ENCODE peak calls at places on chromosome 16, in ten cellular contexts. V is GM20000, I is omental fat pad, H is cardiac fibroblast, Z is nephron progenitor cell, P is stomach, B is hepatocyte, E is body of pancreas, F is A549, C is fibroblast of lung. U is an unnamed sample.

GRCh38 chr16:62477796-62478195 is 441.6 kb upstream of the CDH8 start:
- DNase-seq in E (no peak), P (no peak), F (no peak), V (no peak), C (no peak), I (no peak), H (no peak), Z (no peak), B (no peak), U (no peak)

GRCh38 chr16:59412275-59412841 is 678.2 kb upstream of the GOT2 start:
- DNase-seq in E (no peak), I (no peak), F (peak), H (no peak), P (no peak), B (peak), Z (no peak), C (peak), V (no peak), U (peak)

GRCh38 chr16:81707411-81708321 is 71.4 kb upstream of the PLCG2 start:
- DNase-seq in Z (no peak), E (peak), V (no peak), F (peak), P (peak), B (no peak), H (peak), C (peak), I (no peak), U (peak)

GRCh38 chr16:10729649-10730048 is 14.0 kb upstream of the NUBP1 start:
- DNase-seq in H (peak), I (no peak), Z (no peak), E (no peak), F (peak), B (no peak), V (no peak), P (no peak), C (peak), U (peak)

GRCh38 chr16:69115361-69115760 is 9.9 kb downstream of the HAS3 start:
- DNase-seq in F (no peak), P (no peak), I (no peak), V (no peak), E (no peak), H (no peak), Z (no peak), B (no peak), C (no peak), U (no peak)

GRCh38 chr16:62225675-62226074 is 189.4 kb upstream of the CDH8 start:
- DNase-seq in V (peak), Z (peak), F (peak), B (peak), E (peak), P (peak), I (peak), H (peak), C (no peak), U (peak)

GRCh38 chr16:69049146-69049545 is 56.3 kb upstream of the HAS3 start:
- DNase-seq in V (no peak), E (no peak), C (peak), I (no peak), Z (no peak), H (peak), P (no peak), F (no peak), B (no peak), U (no peak)

GRCh38 chr16:67900156-67900555 is 7.1 kb downstream of the PSKH1 start:
- DNase-seq in P (no peak), V (no peak), C (no peak), H (no peak), Z (no peak), I (no peak), F (no peak), E (no peak), B (no peak), U (no peak)

GRCh38 chr16:29891525-29892457 is 7.6 kb downstream of the SEZ6L2 start:
- DNase-seq in Z (no peak), F (no peak), P (no peak), H (peak), C (no peak), I (no peak), B (peak), E (no peak), V (no peak), U (no peak)

GRCh38 chr16:2467301-2468141 is 3.6 kb upstream of the NTN3 start:
- DNase-seq in H (peak), C (peak), I (no peak), Z (peak), E (peak), F (peak), V (peak), P (peak), B (peak), U (peak)

GRCh38 chr16:79264237-79265104 is 336.1 kb downstream of the MAF start:
- DNase-seq in B (no peak), Z (no peak), H (no peak), P (no peak), I (no peak), F (no peak), E (no peak), C (no peak), V (no peak), U (no peak)

GRCh38 chr16:11020792-11021440 is 76.6 kb downstream of the CLEC16A start:
- DNase-seq in E (no peak), I (no peak), H (no peak), P (no peak), V (no peak), F (no peak), B (no peak), C (no peak), Z (no peak), U (no peak)

GRCh38 chr16:73020409-73020884 is 27.5 kb downstream of the ZFHX3 start:
- DNase-seq in V (no peak), I (no peak), C (peak), H (peak), P (peak), Z (no peak), F (peak), E (peak), B (peak), U (peak)

GRCh38 chr16:66618588-66618987 is 14.1 kb downstream of the CMTM3 start:
- DNase-seq in C (peak), Z (no peak), V (no peak), P (no peak), B (no peak), F (peak), H (peak), I (no peak), E (no peak), U (peak)

GRCh38 chr16:85321856-85322271 is 209.6 kb upstream of the CIBAR2 start:
- DNase-seq in E (peak), Z (no peak), C (peak), F (no peak), H (peak), I (peak), V (no peak), P (peak), B (no peak), U (peak)

GRCh38 chr16:14464796-14465195 is 165.3 kb downstream of the PARN start:
- DNase-seq in C (no peak), I (no peak), P (no peak), B (no peak), E (no peak), H (no peak), F (no peak), V (no peak), Z (no peak), U (no peak)

GRCh38 chr16:67441289-67441753 is 10.4 kb downstream of the HSD11B2 start:
- DNase-seq in H (no peak), V (no peak), F (no peak), I (no peak), E (peak), P (peak), Z (no peak), C (no peak), B (no peak), U (peak)

GRCh38 chr16:86517652-86518258 is 7.4 kb downstream of the FOXF1 start:
- DNase-seq in Z (peak), F (peak), I (no peak), H (peak), C (peak), V (peak), B (peak), P (peak), E (peak), U (peak)

GRCh38 chr16:56641166-56641565 is 2.7 kb downstream of the MT1A start:
- DNase-seq in F (no peak), B (no peak), C (no peak), P (no peak), Z (no peak), V (no peak), H (no peak), E (no peak), I (no peak), U (no peak)

GRCh38 chr16:56643833-56644232 is 5.4 kb downstream of the MT1A start:
- DNase-seq in Z (no peak), I (no peak), E (no peak), F (no peak), H (no peak), V (no peak), B (no peak), P (no peak), C (no peak), U (no peak)

GRCh38 chr16:56645838-56646237 is 5.8 kb upstream of the MT1B start:
- DNase-seq in E (no peak), I (no peak), Z (no peak), P (no peak), H (no peak), B (no peak), V (no peak), F (no peak), C (no peak), U (no peak)

GRCh38 chr16:56645311-56645710 is 6.4 kb upstream of the MT1B start:
- DNase-seq in B (no peak), Z (no peak), F (no peak), I (no peak), V (no peak), C (no peak), E (no peak), P (no peak), H (no peak), U (no peak)

DNA sequence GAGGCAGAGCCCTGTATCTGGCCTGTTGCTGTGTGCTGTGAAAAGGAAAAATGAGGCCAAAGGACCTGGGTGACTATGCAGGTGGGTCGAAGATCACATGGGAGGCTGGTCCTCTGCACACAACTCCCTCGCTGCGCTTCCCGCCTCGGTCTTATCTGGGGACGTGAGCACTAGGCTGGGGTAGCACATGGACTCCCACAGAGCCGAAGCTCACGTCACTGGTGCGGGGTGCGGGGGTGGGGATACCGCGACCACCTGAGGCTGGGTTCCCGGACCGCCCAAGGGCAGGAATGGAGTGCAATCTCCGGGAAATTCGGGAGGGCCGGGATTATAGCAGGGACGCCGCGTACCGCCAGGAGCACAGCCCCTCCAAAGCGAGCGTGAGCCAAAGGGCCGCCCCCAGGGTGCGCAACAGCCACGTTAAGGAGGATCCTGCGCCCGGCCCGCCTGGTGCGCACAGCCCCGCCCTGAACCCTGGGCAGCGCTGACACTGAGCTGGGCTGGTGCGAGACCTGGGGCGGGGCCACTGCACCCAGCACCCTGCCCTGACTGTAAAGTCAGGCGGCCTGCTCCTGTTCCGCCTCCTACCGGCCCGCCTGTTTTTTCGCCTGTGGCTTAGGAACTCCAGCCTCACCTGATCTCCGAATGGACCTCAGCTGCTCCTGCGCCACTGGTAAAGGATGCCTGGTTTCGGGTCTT is 4.8 kb downstream of the MT1A start:
- DNase-seq in P (peak), V (no peak), E (peak), F (peak), H (peak), Z (peak), I (peak), C (peak), B (peak), U (peak)
- TF ChIP-seq CTCF in P (peak), V (no peak), E (peak), F (peak), H (peak), Z (no peak), I (no peak), C (no peak), B (no peak), U (peak)

DNA sequence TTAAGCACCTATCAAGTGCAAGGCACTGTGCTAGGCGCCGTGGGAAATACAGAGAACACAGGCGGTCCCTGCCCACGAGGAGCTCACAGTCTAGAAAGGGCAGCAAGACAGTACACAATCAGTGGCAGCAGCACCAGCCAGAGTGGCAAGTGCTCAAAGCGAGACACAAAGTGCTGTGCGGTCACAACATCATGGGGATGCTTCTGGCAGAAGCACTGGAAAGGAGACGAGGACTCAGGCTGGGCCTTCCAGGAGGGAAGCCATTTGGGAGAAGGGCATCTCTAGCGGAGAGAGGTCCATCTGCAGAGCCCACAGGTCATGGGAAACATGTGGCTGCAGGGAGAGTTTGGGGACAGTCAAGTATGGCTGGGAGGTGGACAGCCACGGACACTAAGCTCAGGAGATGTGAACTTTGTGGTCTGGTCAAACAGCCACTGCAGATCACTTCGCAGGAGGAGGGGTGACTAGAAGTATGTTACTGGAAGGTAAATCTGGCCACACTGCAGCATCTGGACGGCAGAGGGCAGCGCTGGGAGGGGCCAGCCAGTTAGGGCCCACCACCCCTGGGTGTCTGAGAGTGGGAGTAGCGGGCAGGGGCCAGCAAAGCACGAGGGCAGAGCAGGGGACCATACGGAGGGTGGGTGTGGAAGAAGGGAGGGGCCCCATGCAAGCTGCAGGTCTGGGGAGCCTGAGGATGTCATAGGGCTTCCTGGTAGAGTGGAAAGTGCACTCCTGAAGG is 71.1 kb downstream of the N4BP1 start:
- DNase-seq in P (no peak), I (no peak), F (no peak), V (no peak), E (peak), Z (peak), C (no peak), H (no peak), B (no peak), U (no peak)
- TF ChIP-seq CTCF in P (no peak), I (no peak), F (peak), V (no peak), E (peak), Z (peak), C (peak), H (peak), B (peak), U (no peak)

DNA sequence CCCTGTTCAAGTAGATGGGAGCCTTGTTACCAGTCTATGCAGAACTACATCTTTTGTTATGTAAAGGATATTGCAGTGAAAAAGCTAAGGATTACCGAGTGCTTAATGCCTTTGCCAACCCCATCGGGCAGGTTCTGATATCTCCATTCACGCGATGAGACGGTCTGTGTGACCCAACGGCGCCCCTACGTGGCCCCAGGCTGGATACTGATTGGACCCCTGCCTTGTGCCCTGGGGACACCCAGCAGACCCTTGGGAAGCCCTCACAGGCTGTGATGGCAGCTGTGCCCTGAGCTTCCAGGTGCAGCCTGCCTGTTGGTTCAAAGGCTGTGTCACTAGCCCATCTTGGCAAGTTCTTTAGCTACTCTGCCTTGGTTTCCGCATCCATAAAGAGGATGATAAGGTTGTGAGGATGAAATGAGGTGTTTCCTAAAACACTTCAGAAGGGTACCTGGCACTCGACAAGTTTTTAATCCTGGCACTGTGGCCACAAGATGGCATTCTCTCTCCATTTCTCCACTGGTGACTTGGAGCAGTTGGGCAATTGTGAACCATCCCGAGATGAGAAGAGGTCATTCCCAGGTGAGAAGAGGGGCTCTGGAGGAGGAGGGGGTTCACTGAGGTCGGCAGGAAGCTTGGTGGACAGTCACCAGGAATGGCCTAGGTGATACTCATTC is 33.6 kb downstream of the HAPSTR1 start:
- DNase-seq in V (no peak), F (no peak), C (no peak), P (no peak), B (no peak), Z (no peak), I (no peak), H (no peak), E (no peak), U (no peak)
- TF ChIP-seq CTCF in V (no peak), F (no peak), C (no peak), P (no peak), B (no peak), Z (no peak), I (no peak), H (no peak), E (no peak), U (no peak)

DNA sequence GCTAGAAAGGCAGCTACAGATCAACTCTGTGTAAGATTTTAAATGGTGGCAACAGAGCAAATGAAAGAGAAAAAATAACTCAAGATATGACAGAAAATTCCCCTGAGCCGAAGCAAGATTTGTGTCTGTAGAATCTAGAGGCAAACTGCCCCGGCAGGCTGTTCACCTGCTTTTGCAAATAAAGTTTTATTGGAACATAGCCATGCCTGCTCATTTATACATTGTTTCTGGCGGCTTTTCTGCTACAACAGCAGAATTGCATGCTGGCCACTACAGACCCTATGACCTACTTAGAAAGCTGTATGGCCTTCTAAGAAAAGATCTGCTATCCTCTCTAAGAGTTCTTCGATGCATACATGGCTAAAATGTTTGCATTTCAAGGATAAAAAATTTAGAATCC is 119.5 kb downstream of the SALL1 start:
- DNase-seq in B (no peak), H (no peak), C (no peak), F (no peak), P (no peak), Z (no peak), E (no peak), V (no peak), I (no peak), U (no peak)
- TF ChIP-seq CTCF in B (no peak), H (no peak), C (no peak), F (no peak), P (no peak), Z (no peak), E (no peak), V (no peak), I (no peak), U (no peak)

GRCh38 chr16:12356622-12357365 is 380.3 kb downstream of the SNX29 start:
- DNase-seq in Z (no peak), F (no peak), C (no peak), B (no peak), P (no peak), V (no peak), H (no peak), E (no peak), I (no peak), U (no peak)
- TF ChIP-seq CTCF in Z (no peak), F (no peak), C (no peak), B (no peak), P (no peak), V (no peak), H (no peak), E (no peak), I (no peak), U (no peak)

DNA sequence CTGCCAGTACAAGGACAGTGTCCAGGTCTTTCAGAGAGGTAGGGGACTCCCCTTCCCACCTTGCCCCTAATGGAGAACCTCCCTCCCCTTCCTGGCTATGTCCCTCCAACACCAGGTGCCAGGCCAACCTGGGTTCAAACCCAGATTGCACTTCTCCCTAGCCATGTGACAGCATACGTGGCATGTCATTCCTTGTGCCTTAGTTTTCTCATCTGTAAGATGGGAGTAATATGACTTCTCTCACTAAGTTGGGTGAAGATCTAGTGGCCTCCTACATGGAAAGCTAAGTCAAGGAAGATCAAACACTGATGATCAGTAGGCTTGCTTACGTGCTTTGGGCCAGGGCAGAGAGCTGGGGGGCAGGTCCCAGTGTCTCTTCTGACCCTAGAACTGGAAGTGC is 8.8 kb downstream of the FCSK start:
- DNase-seq in C (no peak), E (no peak), F (no peak), V (no peak), B (no peak), Z (no peak), P (no peak), I (no peak), H (no peak), U (no peak)
- TF ChIP-seq CTCF in C (no peak), E (no peak), F (no peak), V (no peak), B (no peak), Z (no peak), P (no peak), I (no peak), H (no peak), U (no peak)

GRCh38 chr16:88798772-88799455 is 4.7 kb upstream of the CDT1 start:
- DNase-seq in E (no peak), Z (no peak), V (no peak), B (no peak), C (no peak), P (no peak), F (peak), H (no peak), I (no peak), U (no peak)
- TF ChIP-seq CTCF in E (no peak), Z (no peak), V (no peak), B (no peak), C (no peak), P (no peak), F (no peak), H (no peak), I (no peak), U (no peak)

DNA sequence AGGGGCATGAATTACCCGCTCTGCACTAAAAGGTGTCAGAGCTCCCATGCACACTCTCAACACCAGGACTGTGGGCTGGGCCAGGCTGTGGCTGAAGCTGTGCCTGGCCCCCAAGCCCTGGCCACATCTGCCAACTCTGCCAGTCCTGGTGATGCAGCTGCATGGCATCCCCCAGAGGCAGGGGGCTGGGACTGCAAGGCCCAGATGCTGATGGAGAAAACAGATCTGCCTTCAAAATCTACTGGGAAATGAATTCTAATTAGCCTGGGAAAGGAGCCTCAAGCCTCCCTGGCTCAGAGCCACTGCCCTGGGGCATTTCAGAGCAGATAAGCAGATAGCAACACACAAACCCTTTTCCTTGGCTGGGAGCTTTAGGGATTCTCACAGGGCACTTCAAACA is 3.4 kb downstream of the CHST6 start:
- DNase-seq in V (no peak), B (no peak), Z (no peak), P (no peak), E (peak), I (no peak), H (no peak), F (peak), C (no peak), U (no peak)
- TF ChIP-seq CTCF in V (no peak), B (no peak), Z (no peak), P (no peak), E (no peak), I (no peak), H (no peak), F (no peak), C (no peak), U (peak)